ENCODE peak calls at places on chromosomes 7 and 10, in six cellular contexts. O is H9, R is IMR-90, G is mesenchymal stem cell, F is H1, H is neuronal stem cell. K is an unnamed sample.

GRCh38 chr10:44049301-44050015 is 335.4 kb downstream of the CXCL12 start:
- DNase-seq in O (no peak), R (no peak), G (no peak), F (no peak), H (no peak), K (no peak)

GRCh38 chr10:99695761-99696160 is 36.2 kb downstream of the COX15 start:
- DNase-seq in O (no peak), R (peak; percentile 72), G (no peak), F (no peak), H (no peak), K (no peak)

GRCh38 chr10:52229271-52229931 is 84.7 kb upstream of the DKK1 start:
- DNase-seq in O (no peak), R (peak; percentile 63), G (peak; percentile 37), F (no peak), H (no peak), K (no peak)

GRCh38 chr10:98967601-98968000 is 268.1 kb downstream of the HPSE2 start:
- DNase-seq in O (no peak), R (peak; percentile 46), G (peak; percentile 66), F (no peak), H (no peak), K (no peak)

GRCh38 chr10:26386800-26387199 is 51.3 kb upstream of the APBB1IP start:
- DNase-seq in O (no peak), R (no peak), G (no peak), F (no peak), H (no peak), K (no peak)

GRCh38 chr10:119296703-119297102 is 89.3 kb downstream of the GRK5 start:
- DNase-seq in O (no peak), R (peak; percentile 54), G (peak; percentile 56), F (no peak), H (no peak), K (no peak)

GRCh38 chr7:46071076-46071475 is 150.0 kb upstream of the IGFBP3 start:
- DNase-seq in O (no peak), R (no peak), G (no peak), F (no peak), H (no peak), K (peak; percentile 38)

GRCh38 chr10:13890233-13890616 is 303.5 kb downstream of the PRPF18 start:
- DNase-seq in O (no peak), R (peak; percentile 71), G (peak; percentile 83), F (no peak), H (no peak), K (peak; percentile 44)

GRCh38 chr7:111045469-111045868 is 45.5 kb upstream of the LRRN3 start:
- DNase-seq in O (peak; percentile 27), R (peak; percentile 30), G (peak; percentile 15), F (no peak), H (no peak), K (no peak)

GRCh38 chr10:122966879-122967278 is 12.9 kb upstream of the C10orf88 start:
- DNase-seq in O (no peak), R (no peak), G (no peak), F (no peak), H (no peak), K (no peak)

GRCh38 chr10:29426420-29426819 is 137.6 kb downstream of the LYZL1 start:
- DNase-seq in O (no peak), R (no peak), G (no peak), F (no peak), H (no peak), K (no peak)

GRCh38 chr7:66426332-66426731 is 202.3 kb upstream of the KCTD7 start:
- DNase-seq in O (no peak), R (no peak), G (no peak), F (no peak), H (no peak), K (no peak)

GRCh38 chr7:137329411-137329810 is 14.1 kb downstream of the PTN start:
- DNase-seq in O (no peak), R (peak; percentile 5), G (no peak), F (no peak), H (no peak), K (no peak)

GRCh38 chr7:127653396-127653795 is 1.4 kb downstream of the SND1 start:
- DNase-seq in O (no peak), R (no peak), G (no peak), F (no peak), H (no peak), K (no peak)

GRCh38 chr7:2168612-2169312 is 64.0 kb downstream of the MAD1L1 start:
- DNase-seq in O (peak; percentile 23), R (no peak), G (no peak), F (no peak), H (no peak), K (no peak)

GRCh38 chr7:45888185-45888992 is at the start of gene IGFBP1:
- DNase-seq in O (peak; percentile 45), R (peak; percentile 25), G (peak; percentile 44), F (peak; percentile 60), H (peak; percentile 20), K (no peak)

GRCh38 chr10:114539623-114540022 is 118.5 kb downstream of the ABLIM1 start:
- DNase-seq in O (no peak), R (no peak), G (no peak), F (no peak), H (no peak), K (no peak)

GRCh38 chr10:1048732-1049424 is at the start of gene IDI1:
- DNase-seq in O (peak; percentile 99), R (peak; percentile 98), G (peak; percentile 100), F (peak; percentile 94), H (peak; percentile 97), K (peak; percentile 98)

GRCh38 chr7:1939434-1940401 is 269.6 kb downstream of the ELFN1 start:
- DNase-seq in O (no peak), R (no peak), G (no peak), F (no peak), H (no peak), K (no peak)

GRCh38 chr10:15035385-15036301 is 8.1 kb upstream of the OLAH start:
- DNase-seq in O (peak; percentile 79), R (peak; percentile 89), G (peak; percentile 79), F (no peak), H (no peak), K (no peak)

GRCh38 chr7:137789215-137789899 is 57.4 kb downstream of the DGKI start:
- DNase-seq in O (no peak), R (no peak), G (no peak), F (no peak), H (no peak), K (no peak)

GRCh38 chr10:86613905-86614304 is 40.4 kb upstream of the OPN4 start:
- DNase-seq in O (no peak), R (peak; percentile 42), G (peak; percentile 41), F (peak; percentile 7), H (no peak), K (no peak)

GRCh38 chr10:36256166-36256565 is 614.1 kb upstream of the FZD8 start:
- DNase-seq in O (no peak), R (no peak), G (peak; percentile 54), F (no peak), H (no peak), K (no peak)

GRCh38 chr7:6243168-6243567 is 29.3 kb downstream of the CYTH3 start:
- DNase-seq in O (no peak), R (no peak), G (no peak), F (no peak), H (no peak), K (no peak)

GRCh38 chr7:6246257-6246917 is 26.0 kb downstream of the CYTH3 start:
- DNase-seq in O (no peak), R (peak; percentile 58), G (no peak), F (no peak), H (no peak), K (no peak)

GRCh38 chr7:6242561-6242960 is 29.9 kb downstream of the CYTH3 start:
- DNase-seq in O (no peak), R (peak; percentile 73), G (peak; percentile 47), F (no peak), H (no peak), K (no peak)

GRCh38 chr7:6241607-6241973 is 30.8 kb downstream of the CYTH3 start:
- DNase-seq in O (no peak), R (no peak), G (no peak), F (no peak), H (no peak), K (no peak)

DNA sequence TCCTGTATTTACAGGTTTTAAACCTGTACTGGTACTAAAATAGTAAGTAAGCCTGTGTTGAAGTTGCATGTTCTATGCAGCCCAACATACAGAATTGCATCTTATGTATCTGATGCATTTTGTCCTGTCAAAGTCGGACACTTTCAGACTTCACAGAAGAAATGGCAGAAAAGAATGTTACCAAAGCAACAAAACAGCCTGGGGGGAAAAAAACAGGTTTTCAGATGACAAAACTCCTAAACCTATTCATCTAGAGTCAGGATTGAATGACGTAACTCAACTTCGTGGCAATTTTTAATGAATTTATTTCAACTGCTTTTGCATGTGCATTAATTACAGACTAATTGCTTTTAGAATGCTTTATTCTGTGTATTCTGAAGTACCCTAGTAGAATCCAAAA is 28.4 kb downstream of the CYTH3 start:
- DNase-seq in O (no peak), R (no peak), G (no peak), F (no peak), H (no peak), K (peak; percentile 86)
- H4K91ac ChIP-seq in O (no peak overlapping the region), R (no peak overlapping the region), G (no peak overlapping the region), F (no peak overlapping the region), H (no peak overlapping the region), K (no peak overlapping the region)

GRCh38 chr7:107502797-107503196 is 32.9 kb downstream of the GPR22 start:
- DNase-seq in O (no peak), R (peak; percentile 5), G (no peak), F (no peak), H (no peak), K (no peak)

GRCh38 chr7:107501593-107501992 is 31.7 kb downstream of the GPR22 start:
- DNase-seq in O (no peak), R (peak; percentile 41), G (peak; percentile 46), F (no peak), H (no peak), K (peak; percentile 40)

GRCh38 chr7:107505362-107505761 is 35.5 kb downstream of the GPR22 start:
- DNase-seq in O (no peak), R (no peak), G (no peak), F (no peak), H (no peak), K (no peak)

GRCh38 chr7:107502154-107502553 is 32.3 kb downstream of the GPR22 start:
- DNase-seq in O (no peak), R (no peak), G (no peak), F (no peak), H (no peak), K (no peak)

GRCh38 chr7:107503667-107504066 is 33.8 kb downstream of the GPR22 start:
- DNase-seq in O (no peak), R (peak; percentile 51), G (peak; percentile 36), F (no peak), H (no peak), K (no peak)
- H2BK5ac ChIP-seq in O (no peak overlapping the region), R (no peak overlapping the region), G (no peak overlapping the region), F (no peak overlapping the region), H (no peak overlapping the region), K (no peak overlapping the region)

GRCh38 chr7:30148951-30149459 is 14.2 kb downstream of the MTURN start:
- DNase-seq in O (no peak), R (no peak), G (no peak), F (no peak), H (no peak), K (peak; percentile 38)
- H4K91ac ChIP-seq in O (no peak overlapping the region), R (no peak overlapping the region), G (no peak overlapping the region), F (no peak overlapping the region), H (no peak overlapping the region), K (no peak overlapping the region)

DNA sequence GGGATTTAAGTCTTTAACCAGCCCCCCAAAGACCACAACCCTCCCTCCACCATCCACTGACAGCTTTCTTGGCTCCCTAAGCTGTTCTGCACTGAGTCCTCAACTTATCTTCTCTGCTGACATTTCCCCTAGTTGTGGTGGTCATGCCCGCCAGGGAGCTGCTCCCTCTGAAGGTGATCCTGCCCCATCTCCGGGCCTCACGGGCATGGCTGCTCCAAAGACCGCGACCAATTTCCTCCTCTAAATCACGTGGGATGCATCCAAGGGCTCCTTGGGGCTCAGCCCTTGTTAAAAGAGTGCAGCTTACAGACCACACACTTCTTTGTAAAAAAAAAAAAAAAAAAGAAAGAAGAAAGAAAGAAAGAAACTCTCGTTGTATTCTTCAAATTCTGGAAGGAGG is 27.1 kb upstream of the KLF6 start:
- DNase-seq in O (no peak), R (no peak), G (no peak), F (no peak), H (no peak), K (no peak)
- H2BK5ac ChIP-seq in O (no peak overlapping the region), R (peak overlapping the region; percentile 96), G (no peak overlapping the region), F (no peak overlapping the region), H (no peak overlapping the region), K (peak overlapping the region; percentile 25)